ENCODE peak calls at places on chromosomes 5 and 9, in seven cellular contexts. F, K, R, X, O, H and W are unnamed samples.

GRCh38 chr9:29044959-29045358 is 1471.7 kb upstream of the C9orf72 start:
- DNase-seq in O (no peak), H (no peak), X (no peak), K (no peak), F (no peak), R (peak), W (no peak)

GRCh38 chr9:92970467-92970923 is 23.2 kb downstream of the FGD3 start:
- DNase-seq in X (peak), H (no peak), R (peak), F (no peak), O (no peak), K (no peak), W (no peak)

GRCh38 chr5:159343295-159344094 is 13.2 kb upstream of the IL12B start:
- DNase-seq in K (no peak), H (peak), X (no peak), F (no peak), O (no peak), R (no peak), W (no peak)

GRCh38 chr5:18744990-18745590 is 1110.8 kb downstream of the TAF11L14 start:
- DNase-seq in R (no peak), K (no peak), O (no peak), X (no peak), H (no peak), F (peak), W (no peak)

GRCh38 chr5:143002459-143003327 is 232.5 kb downstream of the ARHGAP26 start:
- DNase-seq in X (peak), O (no peak), F (peak), R (peak), K (no peak), H (no peak), W (no peak)

GRCh38 chr9:30349526-30350513 is 2034.6 kb upstream of the ACO1 start:
- DNase-seq in K (no peak), R (no peak), X (no peak), H (no peak), O (no peak), F (no peak), W (no peak)

GRCh38 chr5:86175224-86175623 is 442.5 kb upstream of the COX7C start:
- DNase-seq in F (peak), X (no peak), H (no peak), K (no peak), R (peak), O (no peak), W (no peak)

GRCh38 chr5:45847877-45848276 is 151.7 kb upstream of the HCN1 start:
- DNase-seq in H (no peak), K (no peak), O (peak), R (no peak), X (no peak), F (peak), W (no peak)

GRCh38 chr9:122265265-122265900 is 701 bp downstream of the MRRF start:
- DNase-seq in O (no peak), F (peak), X (peak), R (peak), H (peak), K (no peak), W (peak)

GRCh38 chr5:80346055-80346454 is 26.3 kb downstream of the SPZ1 start:
- DNase-seq in R (no peak), H (peak), O (peak), K (no peak), X (no peak), F (peak), W (no peak)

GRCh38 chr5:159883522-159883950 is 32.7 kb upstream of the ADRA1B start:
- DNase-seq in X (peak), K (no peak), R (peak), O (no peak), F (no peak), H (no peak), W (no peak)

GRCh38 chr9:132834343-132834742 is 43.7 kb downstream of the AK8 start:
- DNase-seq in F (no peak), K (no peak), X (no peak), R (no peak), H (no peak), O (no peak), W (no peak)

GRCh38 chr9:135363556-135363955 is 116.0 kb upstream of the PPP1R26 start:
- DNase-seq in O (no peak), X (no peak), K (no peak), H (no peak), F (no peak), R (no peak), W (no peak)

GRCh38 chr9:113511856-113512761 is 48.6 kb downstream of the RGS3 start:
- DNase-seq in K (no peak), H (no peak), X (peak), O (peak), R (peak), F (peak), W (no peak)

GRCh38 chr9:72557549-72557948 is 36.1 kb downstream of the TMC1 start:
- DNase-seq in R (peak), K (no peak), O (no peak), H (peak), X (peak), F (no peak), W (no peak)

GRCh38 chr9:110623462-110624025 is 44.0 kb upstream of the SVEP1 start:
- DNase-seq in K (no peak), O (peak), H (peak), X (peak), F (peak), R (peak), W (peak)

GRCh38 chr5:64147849-64148441 is 17.7 kb upstream of the RNF180 start:
- DNase-seq in K (peak), R (peak), H (peak), O (peak), F (peak), X (peak), W (peak)

GRCh38 chr5:53256746-53257145 is 147.2 kb upstream of the MOCS2 start:
- DNase-seq in H (peak), R (peak), F (no peak), K (no peak), X (peak), O (no peak), W (no peak)

GRCh38 chr5:56307714-56308346 is 74.7 kb upstream of the ANKRD55 start:
- DNase-seq in O (no peak), F (no peak), R (no peak), X (no peak), K (no peak), H (peak), W (no peak)

GRCh38 chr9:109012876-109013677 is at the start of gene CTNNAL1:
- DNase-seq in O (peak), R (peak), F (peak), X (peak), H (peak), K (peak), W (peak)

GRCh38 chr5:88660947-88661869 is 221.8 kb downstream of the MEF2C start:
- DNase-seq in O (peak), K (no peak), X (peak), F (peak), R (peak), H (peak), W (peak)

DNA sequence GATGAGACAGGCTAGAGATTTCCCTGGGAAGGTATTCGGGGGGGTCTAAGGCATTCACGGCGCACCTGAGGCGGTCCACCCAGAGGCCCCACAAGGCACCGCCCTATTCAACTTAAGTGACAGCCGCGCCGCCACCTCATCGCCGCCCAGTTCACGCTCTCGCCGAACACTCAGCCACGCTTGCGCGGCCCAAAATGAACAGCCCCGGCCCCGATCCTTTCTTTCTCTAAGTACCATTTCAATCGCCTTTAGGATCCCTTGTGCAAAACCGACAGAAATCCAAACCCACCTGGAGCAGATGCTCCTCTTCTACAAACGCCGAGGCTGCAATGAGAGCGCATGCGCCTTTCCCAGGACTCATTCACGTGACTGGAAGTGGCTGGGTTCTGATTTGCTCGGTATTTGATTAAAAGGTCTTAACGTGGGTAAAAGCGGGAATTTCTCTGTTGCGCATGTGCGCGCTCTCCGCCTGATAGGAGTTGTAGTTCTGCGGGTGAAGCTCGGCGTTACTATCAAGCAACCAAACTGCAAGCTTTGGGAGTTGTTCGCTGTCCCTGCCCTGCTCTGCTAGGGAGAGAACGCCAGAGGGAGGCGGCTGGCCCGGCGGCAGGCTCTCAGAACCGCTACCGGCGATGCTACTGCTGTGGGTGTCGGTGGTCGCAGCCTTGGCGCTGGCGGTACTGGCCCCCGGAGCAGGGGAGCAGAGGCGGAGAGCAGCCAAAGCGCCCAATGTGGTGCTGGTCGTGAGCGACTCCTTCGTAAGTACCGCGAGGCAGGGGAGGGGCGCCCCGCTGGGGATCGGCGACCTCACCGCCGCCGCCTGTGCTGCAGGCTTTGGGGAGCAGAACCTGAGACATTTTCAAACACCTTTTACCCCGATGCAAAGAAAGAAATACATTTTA is at the start of the genes ARSK and SKIC3:
- DNase-seq in F (peak), R (peak), K (peak), H (peak), X (peak), O (peak), W (peak)
- TF ChIP-seq CTCF in F (peak), R (peak), K (peak), H (peak), X (peak), O (peak), W (peak)

DNA sequence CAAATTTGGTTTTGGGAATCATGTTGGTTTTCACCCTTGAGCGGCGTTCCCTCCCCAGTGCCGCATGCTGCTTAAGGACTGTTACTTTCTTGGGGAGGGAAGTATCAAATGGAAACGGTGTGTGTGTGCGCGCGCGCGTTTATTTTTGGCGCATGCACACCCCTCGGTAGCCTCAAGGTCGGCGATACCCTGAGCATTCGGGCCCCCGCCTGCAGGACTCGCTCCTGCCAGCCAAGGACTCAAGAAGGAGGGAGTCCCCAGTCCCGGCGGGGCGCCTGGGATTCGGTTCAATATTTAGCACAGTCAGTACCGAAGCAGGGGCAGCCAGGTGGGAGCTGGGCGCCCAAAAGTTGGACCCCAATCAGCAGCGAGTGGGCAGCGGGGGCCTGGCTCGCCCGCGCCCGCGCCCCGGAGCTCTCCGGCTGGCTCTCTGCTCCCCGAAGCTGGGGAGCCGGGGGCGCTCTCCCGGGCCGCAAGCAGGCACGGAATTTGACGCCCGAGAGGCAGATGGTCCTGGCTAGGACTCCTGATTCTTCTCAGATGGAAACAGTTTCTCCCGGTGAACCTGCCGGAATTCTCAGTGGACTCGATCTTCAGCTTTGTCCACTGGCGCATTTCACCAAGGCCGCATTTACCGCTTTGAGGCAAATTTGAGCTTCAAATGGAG is 305.9 kb upstream of the KCNN2 start:
- DNase-seq in H (peak), R (peak), O (peak), X (no peak), F (no peak), K (peak), W (no peak)
- H3K4me3 ChIP-seq in H (peak), R (peak), O (peak), X (peak), F (no peak), K (peak), W (peak)

DNA sequence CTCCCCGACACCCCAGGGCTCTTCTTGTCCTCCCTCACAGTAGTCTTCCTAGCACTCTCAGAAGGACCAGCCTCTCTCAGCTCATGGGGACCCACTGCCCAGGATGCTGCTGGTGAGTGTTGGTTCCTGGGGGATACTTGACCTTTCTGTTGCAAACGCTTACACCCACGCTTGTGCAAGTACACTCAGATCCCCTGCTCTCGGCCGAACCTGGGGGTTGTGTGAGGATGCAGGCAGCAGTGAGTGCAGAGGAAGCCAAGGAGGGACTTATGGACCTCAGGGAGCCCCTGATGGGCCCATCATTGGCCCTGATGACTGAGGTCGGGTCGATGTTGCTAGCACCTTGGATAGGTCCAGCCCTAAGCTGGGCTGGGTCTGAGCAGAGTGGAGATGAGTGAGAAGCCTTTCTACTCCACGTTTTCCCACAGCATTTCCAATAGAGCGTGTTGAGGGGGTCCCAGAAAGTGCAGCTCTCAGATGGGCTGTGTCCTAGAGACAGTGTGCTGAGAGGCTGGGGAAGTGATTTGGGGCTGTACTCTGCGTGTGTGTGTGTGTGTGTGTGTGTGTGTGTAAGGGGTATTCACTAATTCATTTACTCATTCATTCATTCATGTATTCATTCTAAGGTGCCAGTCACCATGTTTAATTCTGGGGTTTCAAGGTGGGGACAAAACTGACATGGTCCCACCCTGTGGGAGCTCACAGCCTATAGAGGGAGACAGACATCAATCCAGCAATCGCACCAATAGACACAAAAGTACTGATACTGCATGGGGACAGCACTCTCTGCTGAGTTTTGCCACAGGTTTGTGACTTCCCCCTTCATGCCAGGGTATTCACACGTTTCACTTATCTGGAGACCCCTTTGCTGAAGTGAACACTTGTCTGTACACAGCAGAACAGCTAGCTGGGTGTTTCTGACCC is 25.2 kb upstream of the PITX1 start:
- DNase-seq in F (no peak), K (no peak), H (no peak), X (no peak), O (no peak), R (no peak), W (no peak)
- TF ChIP-seq CTCF in F (no peak), K (no peak), H (no peak), X (no peak), O (peak), R (peak), W (no peak)

DNA sequence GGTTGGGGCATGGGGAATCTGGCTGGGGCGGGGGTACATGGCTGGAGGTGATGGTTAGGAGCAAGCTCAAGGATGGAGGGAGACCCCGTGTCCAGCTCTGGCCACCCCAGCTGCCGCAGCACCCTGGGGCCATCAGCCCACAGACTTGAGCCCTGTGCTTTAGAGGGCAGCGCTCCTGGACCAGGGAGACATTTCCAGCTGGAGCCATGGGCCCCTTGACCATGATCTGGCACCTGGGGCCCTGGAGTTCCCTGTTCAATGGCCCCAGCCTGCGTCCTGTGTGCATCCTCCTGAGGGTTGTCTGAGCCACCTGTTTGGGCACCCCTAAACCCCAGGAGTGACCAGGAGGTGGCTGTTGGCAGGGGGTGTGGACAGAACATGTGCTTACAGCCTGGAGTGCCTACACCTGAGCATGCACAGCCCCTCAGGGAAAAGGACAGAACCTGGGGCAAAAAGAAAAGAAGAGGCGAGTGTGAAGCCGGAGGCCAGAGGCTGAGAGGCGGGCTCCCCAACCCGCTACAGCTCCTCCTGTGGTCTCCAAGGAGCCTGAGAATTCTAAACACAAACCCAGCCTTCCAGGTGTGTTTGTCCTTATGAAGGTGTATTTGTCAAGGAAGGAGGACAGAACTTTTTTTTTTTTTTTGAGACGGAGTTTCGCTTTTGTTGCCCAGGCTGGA is 126.7 kb downstream of the C9orf50 start:
- DNase-seq in H (peak), F (no peak), O (no peak), R (no peak), X (no peak), K (no peak), W (peak)
- H3K4me3 ChIP-seq in H (no peak), F (no peak), O (no peak), R (no peak), X (no peak), K (peak), W (peak)